ENCODE peak calls at places on chromosomes 5 and 9, in eight cellular contexts. A is psoas muscle, L is substantia nigra, U is astrocyte, W is GM12891, T is BE2C, P is heart right ventricle, Q is spleen. M is an unnamed sample.

GRCh38 chr5:67149933-67150523 is 46.6 kb downstream of the CD180 start:
- DNase-seq in A (no peak), L (no peak), U (no peak), W (no peak), T (no peak), P (no peak), Q (no peak), M (no peak)

GRCh38 chr5:57408285-57408684 is 74.3 kb downstream of the ACTBL2 start:
- DNase-seq in A (no peak), L (no peak), U (no peak), W (no peak), T (no peak), P (no peak), Q (no peak), M (no peak)

GRCh38 chr5:52859619-52860018 is 71.9 kb downstream of the ITGA1 start:
- DNase-seq in A (no peak), L (no peak), U (peak), W (no peak), T (peak), P (no peak), Q (no peak), M (no peak)

GRCh38 chr5:128842241-128842640 is 123.0 kb upstream of the SLC27A6 start:
- DNase-seq in A (no peak), L (no peak), U (no peak), W (no peak), T (no peak), P (no peak), Q (no peak), M (no peak)

GRCh38 chr5:6759401-6759800 is 46.2 kb downstream of the TENT4A start:
- DNase-seq in A (peak), L (no peak), U (no peak), W (no peak), T (no peak), P (no peak), Q (no peak), M (no peak)

GRCh38 chr9:132669329-132669635 is 501 bp downstream of the DDX31 start:
- DNase-seq in A (no peak), L (no peak), U (no peak), W (no peak), T (no peak), P (no peak), Q (no peak), M (no peak)

GRCh38 chr5:4042311-4042710 is 446.7 kb downstream of the IRX1 start:
- DNase-seq in A (no peak), L (no peak), U (no peak), W (no peak), T (no peak), P (no peak), Q (no peak), M (no peak)

GRCh38 chr5:68465133-68465532 is 249.6 kb downstream of the PIK3R1 start:
- DNase-seq in A (no peak), L (no peak), U (no peak), W (no peak), T (no peak), P (no peak), Q (no peak), M (no peak)

GRCh38 chr5:149156435-149157083 is 15.3 kb downstream of the ABLIM3 start:
- DNase-seq in A (no peak), L (no peak), U (no peak), W (no peak), T (no peak), P (no peak), Q (no peak), M (no peak)

GRCh38 chr9:12195456-12195855 is 497.7 kb upstream of the TYRP1 start:
- DNase-seq in A (no peak), L (no peak), U (no peak), W (no peak), T (no peak), P (no peak), Q (no peak), M (no peak)

GRCh38 chr5:77698920-77699319 is 60.4 kb upstream of the OTP start:
- DNase-seq in A (no peak), L (no peak), U (no peak), W (no peak), T (no peak), P (no peak), Q (no peak), M (no peak)

GRCh38 chr9:19181556-19181955 is 48.9 kb upstream of the DENND4C start:
- DNase-seq in A (no peak), L (no peak), U (no peak), W (no peak), T (no peak), P (no peak), Q (no peak), M (no peak)

GRCh38 chr9:134660407-134660806 is 18.8 kb downstream of the COL5A1 start:
- DNase-seq in A (no peak), L (no peak), U (no peak), W (no peak), T (no peak), P (no peak), Q (no peak), M (peak)

GRCh38 chr9:36839131-36839885 is 194.8 kb downstream of the PAX5 start:
- DNase-seq in A (no peak), L (no peak), U (no peak), W (no peak), T (no peak), P (no peak), Q (no peak), M (no peak)

GRCh38 chr5:5473224-5473623 is 50.7 kb downstream of the ICE1 start:
- DNase-seq in A (no peak), L (no peak), U (peak), W (no peak), T (no peak), P (no peak), Q (no peak), M (no peak)

GRCh38 chr5:31728039-31728438 is 89.1 kb downstream of the PDZD2 start:
- DNase-seq in A (no peak), L (no peak), U (no peak), W (no peak), T (no peak), P (no peak), Q (no peak), M (no peak)

GRCh38 chr9:89779416-89779815 is 174.6 kb downstream of the GADD45G start:
- DNase-seq in A (no peak), L (no peak), U (no peak), W (no peak), T (no peak), P (no peak), Q (no peak), M (no peak)

GRCh38 chr5:34736445-34737119 is 80.5 kb downstream of the RAI14 start:
- DNase-seq in A (no peak), L (no peak), U (peak), W (no peak), T (no peak), P (no peak), Q (no peak), M (no peak)

GRCh38 chr9:114504341-114505186 is 709 bp downstream of the WHRN start:
- DNase-seq in A (peak), L (peak), U (peak), W (peak), T (peak), P (peak), Q (peak), M (peak)

GRCh38 chr9:135456436-135457104 is 23.0 kb upstream of the PPP1R26 start:
- DNase-seq in A (no peak), L (no peak), U (no peak), W (no peak), T (peak), P (no peak), Q (no peak), M (no peak)

GRCh38 chr5:135269828-135270545 is 129.0 kb downstream of the MACROH2A1 start:
- DNase-seq in A (peak), L (peak), U (peak), W (no peak), T (no peak), P (no peak), Q (no peak), M (peak)

GRCh38 chr9:106906129-106906528 is 43.2 kb downstream of the ZNF462 start:
- DNase-seq in A (no peak), L (no peak), U (no peak), W (no peak), T (no peak), P (no peak), Q (no peak), M (no peak)

GRCh38 chr5:148928141-148928540 is 101.7 kb downstream of the ADRB2 start:
- DNase-seq in A (no peak), L (no peak), U (peak), W (no peak), T (no peak), P (no peak), Q (no peak), M (no peak)

GRCh38 chr5:7629559-7629958 is 221.4 kb downstream of the CFAP90 start:
- DNase-seq in A (no peak), L (no peak), U (no peak), W (no peak), T (no peak), P (no peak), Q (no peak), M (peak)

M was measured in WERI-Rb-1.